ENCODE peak calls at places on chromosomes 4 and X, in ten cellular contexts. W is NCI-H1092, K is NCI-H1048, L is T47D, S is psoas muscle, A is HL-60, N is immature natural killer cell, M is endothelial cell, O is left kidney, F is pancreas. V is an unnamed sample.

GRCh38 chr4:77248805-77249204 is 91.8 kb downstream of the CCNG2 start:
- DNase-seq in O (no peak), N (no peak), L (peak), W (no peak), F (no peak), A (no peak), K (no peak), S (no peak), M (no peak), V (no peak)

GRCh38 chrX:7362111-7362510 is 214.2 kb upstream of the PUDP start:
- DNase-seq in M (no peak), O (no peak), F (no peak), N (no peak), K (no peak), W (no peak), S (no peak), A (no peak), L (no peak), V (no peak)

GRCh38 chr4:133095591-133095990 is 53.5 kb upstream of the PCDH10 start:
- DNase-seq in K (no peak), M (no peak), N (no peak), F (no peak), W (no peak), S (no peak), O (no peak), A (no peak), L (no peak), V (no peak)

GRCh38 chr4:71974681-71975080 is 57.1 kb upstream of the NPFFR2 start:
- DNase-seq in K (no peak), S (no peak), W (no peak), M (no peak), L (no peak), N (no peak), O (no peak), F (no peak), A (no peak), V (no peak)

GRCh38 chr4:73852771-73853170 is 325 bp upstream of the PF4V1 start:
- DNase-seq in F (no peak), O (no peak), L (no peak), S (no peak), A (no peak), K (no peak), M (no peak), N (no peak), W (no peak), V (no peak)

GRCh38 chr4:108117473-108118182 is 51.1 kb downstream of the LEF1 start:
- DNase-seq in L (no peak), A (no peak), S (no peak), K (no peak), F (no peak), M (no peak), N (no peak), O (peak), W (no peak), V (no peak)

GRCh38 chrX:39636481-39636880 is 461.3 kb downstream of the BCOR start:
- DNase-seq in L (no peak), A (no peak), K (no peak), O (no peak), F (no peak), N (no peak), S (no peak), W (no peak), M (no peak), V (no peak)

GRCh38 chr4:48704091-48704802 is 75.8 kb downstream of the FRYL start:
- DNase-seq in F (no peak), A (no peak), L (no peak), M (no peak), O (no peak), W (no peak), S (no peak), N (no peak), K (no peak), V (no peak)

GRCh38 chrX:150212672-150213480 is 150.2 kb upstream of the MAMLD1 start:
- DNase-seq in W (no peak), S (no peak), N (no peak), L (peak), M (peak), O (no peak), K (no peak), A (no peak), F (peak), V (no peak)

GRCh38 chr4:77695769-77696168 is 90.1 kb downstream of the CXCL13 start:
- DNase-seq in W (no peak), F (no peak), S (no peak), O (peak), K (no peak), A (no peak), L (no peak), M (no peak), N (no peak), V (no peak)

GRCh38 chr4:14196141-14196540 is 568.6 kb upstream of the BOD1L1 start:
- DNase-seq in W (no peak), K (no peak), O (peak), M (peak), S (peak), L (peak), F (peak), A (no peak), N (no peak), V (no peak)

GRCh38 chr4:2367626-2368025 is 50.8 kb downstream of the ZFYVE28 start:
- DNase-seq in W (no peak), N (no peak), O (no peak), L (no peak), S (no peak), K (no peak), A (no peak), M (no peak), F (no peak), V (no peak)

GRCh38 chr4:98603683-98604573 is 54.5 kb downstream of the TSPAN5 start:
- DNase-seq in K (no peak), A (no peak), M (no peak), L (no peak), O (no peak), N (no peak), F (no peak), W (no peak), S (no peak), V (no peak)

GRCh38 chrX:106952988-106953387 is 32.8 kb downstream of the CLDN2 start:
- DNase-seq in F (no peak), A (no peak), M (no peak), S (no peak), O (peak), K (no peak), W (no peak), N (no peak), L (peak), V (no peak)

GRCh38 chr4:82989567-82990429 is 20.8 kb downstream of the LIN54 start:
- DNase-seq in M (no peak), S (no peak), O (no peak), W (no peak), F (no peak), N (peak), K (no peak), A (no peak), L (no peak), V (no peak)

GRCh38 chr4:105600951-105601350 is 48.5 kb downstream of the ARHGEF38 start:
- DNase-seq in N (no peak), W (no peak), S (no peak), O (no peak), A (no peak), F (no peak), M (no peak), L (no peak), K (no peak), V (no peak)

GRCh38 chrX:154738013-154738738 is 12.7 kb downstream of the GAB3 start:
- DNase-seq in N (no peak), O (peak), L (no peak), S (peak), W (no peak), A (no peak), M (no peak), F (no peak), K (no peak), V (no peak)

GRCh38 chrX:13747836-13748235 is 13.3 kb downstream of the OFD1 start:
- DNase-seq in K (no peak), M (peak), L (peak), W (no peak), A (no peak), O (peak), F (no peak), S (no peak), N (peak), V (no peak)

GRCh38 chr4:76704133-76704881 is 193.6 kb downstream of the SOWAHB start:
- DNase-seq in L (no peak), K (no peak), W (no peak), A (peak), N (no peak), S (no peak), O (no peak), F (no peak), M (no peak), V (no peak)

GRCh38 chrX:38774249-38774648 is 27.0 kb upstream of the MID1IP1 start:
- DNase-seq in F (no peak), W (no peak), M (no peak), O (no peak), S (no peak), K (no peak), L (no peak), A (no peak), N (no peak), V (no peak)

GRCh38 chrX:109140463-109140862 is 341.4 kb downstream of the GUCY2F start:
- DNase-seq in W (no peak), M (no peak), N (no peak), L (no peak), F (no peak), A (no peak), O (no peak), K (no peak), S (no peak), V (no peak)

GRCh38 chrX:132489256-132490085 is 633 bp upstream of the MBNL3 start:
- DNase-seq in F (peak), W (peak), M (peak), A (peak), N (peak), K (peak), S (peak), L (peak), O (peak), V (peak)

GRCh38 chrX:110125435-110125834 is 122.5 kb downstream of the TMEM164 start:
- DNase-seq in F (no peak), N (no peak), S (no peak), W (peak), A (no peak), O (peak), L (no peak), M (peak), K (no peak), V (peak)

GRCh38 chr4:113587640-113588275 is 173.8 kb downstream of the CAMK2D start:
- DNase-seq in S (no peak), O (no peak), K (no peak), A (no peak), N (no peak), F (no peak), M (no peak), W (no peak), L (no peak), V (no peak)

GRCh38 chrX:85914431-85914830 is 132.9 kb downstream of the CHM start:
- DNase-seq in W (no peak), F (no peak), O (no peak), K (no peak), N (no peak), S (no peak), L (no peak), M (no peak), A (no peak), V (no peak)

GRCh38 chr4:138609943-138610350 is 367.8 kb upstream of the SLC7A11 start:
- DNase-seq in K (no peak), M (no peak), O (no peak), W (no peak), N (no peak), A (no peak), F (no peak), L (no peak), S (no peak), V (no peak)

GRCh38 chr4:113049421-113050355 is at the start of gene ANK2:
- DNase-seq in A (no peak), O (peak), F (no peak), K (no peak), N (no peak), W (peak), S (no peak), M (peak), L (no peak), V (peak)

GRCh38 chr4:154612472-154613414 is at the start of gene FGG:
- DNase-seq in N (no peak), F (no peak), K (no peak), M (no peak), W (no peak), L (no peak), S (no peak), A (no peak), O (no peak), V (no peak)

GRCh38 chr4:169791527-169792156 is 33.9 kb upstream of the HPF1 start:
- DNase-seq in M (peak), W (peak), K (no peak), L (peak), S (no peak), O (peak), A (peak), N (no peak), F (peak), V (peak)

GRCh38 chrX:7168366-7168765 is 20.4 kb upstream of the PUDP start:
- DNase-seq in N (no peak), K (no peak), W (no peak), F (no peak), S (no peak), M (no peak), A (no peak), L (no peak), O (no peak), V (no peak)

V was measured in NCI-H1436.